ENCODE peak calls at places on chromosomes 4 and X, in six cellular contexts. D is non-pigmented ciliary epithelial cell; A is spleen; M is Karpas-422; G is activated CD4-positive, alpha-beta T cell treated with anti-CD3 and anti-CD28 coated beads for 48 hours; Q is activated naive CD4-positive, alpha-beta T cell. J is an unnamed sample.

GRCh38 chrX:30751497-30751896 is 98.3 kb downstream of the GK start:
- DNase-seq in M (no peak), Q (no peak), G (no peak), A (no peak), D (no peak), J (no peak)

GRCh38 chrX:1394731-1395501 is 3.0 kb upstream of the SLC25A6 start:
- DNase-seq in G (peak), Q (no peak), A (peak), M (no peak), D (no peak), J (no peak)

GRCh38 chrX:122220644-122221373 is 963.3 kb upstream of the GRIA3 start:
- DNase-seq in Q (no peak), D (no peak), G (no peak), A (no peak), M (no peak), J (no peak)

GRCh38 chr4:52091811-52092210 is 40.7 kb downstream of the SPATA18 start:
- DNase-seq in Q (no peak), A (no peak), G (no peak), D (no peak), M (peak), J (no peak)

GRCh38 chr4:37641886-37642849 is 44.0 kb downstream of the RELL1 start:
- DNase-seq in A (no peak), G (no peak), D (no peak), M (no peak), Q (no peak), J (no peak)

GRCh38 chr4:99722006-99722405 is 64.4 kb upstream of the C4orf54 start:
- DNase-seq in M (no peak), Q (no peak), G (no peak), A (no peak), D (no peak), J (no peak)

GRCh38 chr4:145583656-145584055 is 35.5 kb upstream of the MMAA start:
- DNase-seq in M (no peak), Q (no peak), A (no peak), D (no peak), G (no peak), J (no peak)

GRCh38 chr4:6632125-6632524 is 8.4 kb upstream of the MRFAP1 start:
- DNase-seq in G (no peak), M (no peak), Q (no peak), A (no peak), D (no peak), J (no peak)